ENCODE peak calls at places on chromosomes 2 and 18, in eight cellular contexts. U is Caki2; E is activated naive CD8-positive, alpha-beta T cell treated with anti-CD3 and anti-CD28 coated beads, Interleukin-2, amount 50 U/mL, for 24 hours; A is Kasumi-1; W is foreskin fibroblast; R is HS-5; Q is sigmoid colon; H is nucleus accumbens. I is an unnamed sample.

GRCh38 chr2:127175406-127175805 is 44.7 kb downstream of the CYP27C1 start:
- DNase-seq in E (no peak), R (no peak), A (no peak), U (no peak), H (no peak), W (peak), Q (peak), I (no peak)

GRCh38 chr18:48544661-48545415 is 6.0 kb downstream of the CTIF start:
- DNase-seq in R (no peak), Q (no peak), H (no peak), A (no peak), E (no peak), U (no peak), W (no peak), I (no peak)

GRCh38 chr2:23404426-23404825 is 19.4 kb downstream of the KLHL29 start:
- DNase-seq in H (no peak), A (peak), R (no peak), U (peak), W (peak), Q (peak), E (no peak), I (peak)

GRCh38 chr2:174554514-174555119 is 43.0 kb downstream of the WIPF1 start:
- DNase-seq in W (no peak), R (no peak), U (no peak), Q (no peak), A (no peak), H (no peak), E (no peak), I (no peak)

GRCh38 chr2:179307972-179308371 is 43.3 kb upstream of the SESTD1 start:
- DNase-seq in U (no peak), E (no peak), H (no peak), A (no peak), Q (no peak), W (no peak), R (no peak), I (no peak)

GRCh38 chr2:15243762-15244161 is 317.4 kb downstream of the NBAS start:
- DNase-seq in A (no peak), R (no peak), H (no peak), E (no peak), U (peak), W (peak), Q (no peak), I (peak)

GRCh38 chr2:232195487-232195886 is 183.1 kb upstream of the ALPP start:
- DNase-seq in H (no peak), R (no peak), Q (no peak), E (no peak), W (no peak), A (no peak), U (no peak), I (no peak)

GRCh38 chr18:7094432-7094831 is 23.2 kb downstream of the LAMA1 start:
- DNase-seq in E (no peak), A (no peak), Q (no peak), U (no peak), W (no peak), H (no peak), R (no peak), I (peak)

GRCh38 chr2:148865515-148865914 is 9.5 kb upstream of the KIF5C start:
- DNase-seq in H (no peak), A (no peak), W (no peak), Q (no peak), E (no peak), R (no peak), U (no peak), I (no peak)

GRCh38 chr2:212901604-212902275 is 249.7 kb downstream of the IKZF2 start:
- DNase-seq in A (no peak), E (no peak), R (no peak), Q (no peak), H (no peak), U (no peak), W (no peak), I (no peak)

GRCh38 chr18:77108821-77109692 is 23.5 kb downstream of the MBP start:
- DNase-seq in A (no peak), W (no peak), Q (no peak), E (no peak), H (no peak), U (no peak), R (no peak), I (no peak)

GRCh38 chr2:237590272-237591020 is at the start of gene RAB17:
- DNase-seq in W (no peak), Q (no peak), H (no peak), E (no peak), U (peak), A (no peak), R (no peak), I (peak)

GRCh38 chr2:691825-692224 is 14.6 kb upstream of the TMEM18 start:
- DNase-seq in W (no peak), A (no peak), Q (no peak), E (no peak), H (no peak), R (no peak), U (no peak), I (no peak)

GRCh38 chr2:98269274-98269673 is 77.0 kb upstream of the CNGA3 start:
- DNase-seq in A (peak), W (peak), U (peak), E (no peak), Q (no peak), H (no peak), R (peak), I (peak)

GRCh38 chr18:37489998-37490397 is 75.6 kb downstream of the CELF4 start:
- DNase-seq in A (no peak), W (no peak), H (no peak), E (no peak), Q (no peak), R (no peak), U (no peak), I (no peak)

GRCh38 chr2:28185153-28185552 is 207.5 kb upstream of the FOSL2 start:
- DNase-seq in R (no peak), U (no peak), A (no peak), E (no peak), W (no peak), Q (no peak), H (no peak), I (no peak)

GRCh38 chr2:9673914-9674481 is 43.2 kb upstream of the YWHAQ start:
- DNase-seq in R (no peak), E (no peak), A (no peak), W (no peak), Q (no peak), H (no peak), U (no peak), I (no peak)

GRCh38 chr2:172438741-172439508 is 11.5 kb downstream of the ITGA6 start:
- DNase-seq in R (peak), A (no peak), W (no peak), Q (no peak), U (no peak), H (no peak), E (no peak), I (no peak)

GRCh38 chr2:27495840-27496356 is 741 bp upstream of the GCKR start:
- DNase-seq in R (no peak), A (no peak), U (no peak), E (no peak), Q (no peak), W (no peak), H (no peak), I (no peak)